ENCODE peak calls at places on chromosome 15, in seven cellular contexts. Q is tibial artery, O is suprapubic skin, A is psoas muscle, Z is fibroblast of pulmonary artery, S is dorsolateral prefrontal cortex, N is MM.1S. C is an unnamed sample.

GRCh38 chr15:51374131-51374530 is 32.7 kb downstream of the GLDN start:
- DNase-seq in Q (no peak), O (no peak), A (no peak), Z (no peak), S (no peak), N (peak), C (no peak)

GRCh38 chr15:86660012-86660411 is 580.3 kb downstream of the AGBL1 start:
- DNase-seq in Q (no peak), O (no peak), A (no peak), Z (no peak), S (no peak), N (no peak), C (no peak)

GRCh38 chr15:78420220-78420619 is 17.8 kb upstream of the IREB2 start:
- DNase-seq in Q (no peak), O (no peak), A (no peak), Z (no peak), S (no peak), N (no peak), C (no peak)

GRCh38 chr15:40091861-40092415 is 16.7 kb downstream of the BMF start:
- DNase-seq in Q (peak), O (no peak), A (no peak), Z (no peak), S (no peak), N (no peak), C (no peak)

GRCh38 chr15:62391565-62392262 is 226.6 kb upstream of the C2CD4B start:
- DNase-seq in Q (peak), O (peak), A (peak), Z (peak), S (peak), N (peak), C (no peak)

GRCh38 chr15:94086360-94086759 is 145.0 kb upstream of the MCTP2 start:
- DNase-seq in Q (no peak), O (no peak), A (no peak), Z (no peak), S (no peak), N (no peak), C (no peak)

GRCh38 chr15:90067181-90067952 is 34.9 kb downstream of the IDH2 start:
- DNase-seq in Q (no peak), O (no peak), A (no peak), Z (no peak), S (no peak), N (no peak), C (no peak)

GRCh38 chr15:81043568-81044301 is 43.0 kb downstream of the TLNRD1 start:
- DNase-seq in Q (no peak), O (no peak), A (no peak), Z (no peak), S (no peak), N (peak), C (no peak)

GRCh38 chr15:71116942-71117341 is 1.7 kb downstream of the THSD4 start:
- DNase-seq in Q (peak), O (no peak), A (no peak), Z (no peak), S (no peak), N (no peak), C (no peak)

GRCh38 chr15:63023351-63023945 is 19.1 kb upstream of the TPM1 start:
- DNase-seq in Q (no peak), O (no peak), A (no peak), Z (peak), S (no peak), N (no peak), C (no peak)

GRCh38 chr15:25783607-25784131 is 79.5 kb downstream of the ATP10A start:
- DNase-seq in Q (no peak), O (peak), A (no peak), Z (peak), S (no peak), N (no peak), C (no peak)

GRCh38 chr15:33720952-33721351 is 247.3 kb upstream of the CHRM5 start:
- DNase-seq in Q (no peak), O (no peak), A (no peak), Z (peak), S (no peak), N (no peak), C (peak)

GRCh38 chr15:66045542-66045941 is 176.3 kb downstream of the RAB11A start:
- DNase-seq in Q (no peak), O (no peak), A (no peak), Z (no peak), S (no peak), N (no peak), C (no peak)

GRCh38 chr15:93012793-93013192 is 76.2 kb downstream of the RGMA start:
- DNase-seq in Q (no peak), O (no peak), A (no peak), Z (no peak), S (no peak), N (no peak), C (no peak)

GRCh38 chr15:37837276-37837675 is 97.2 kb upstream of the TMCO5A start:
- DNase-seq in Q (no peak), O (no peak), A (no peak), Z (peak), S (no peak), N (no peak), C (peak)

GRCh38 chr15:81492303-81492702 is 118.3 kb upstream of the TMC3 start:
- DNase-seq in Q (no peak), O (no peak), A (no peak), Z (peak), S (peak), N (no peak), C (peak)

GRCh38 chr15:41066516-41066915 is 49.6 kb downstream of the INO80 start:
- DNase-seq in Q (no peak), O (no peak), A (no peak), Z (no peak), S (no peak), N (no peak), C (no peak)

GRCh38 chr15:77474310-77474986 is 53.8 kb downstream of the HMG20A start:
- DNase-seq in Q (no peak), O (no peak), A (no peak), Z (no peak), S (no peak), N (no peak), C (no peak)

GRCh38 chr15:100601158-100601557 is 826 bp downstream of the LINS1 start:
- DNase-seq in Q (no peak), O (no peak), A (no peak), Z (peak), S (no peak), N (peak), C (no peak)

GRCh38 chr15:34795267-34796081 is at the start of gene ACTC1:
- DNase-seq in Q (peak), O (no peak), A (peak), Z (peak), S (no peak), N (no peak), C (no peak)

GRCh38 chr15:85154061-85154460 is 172.4 kb downstream of the PDE8A start:
- DNase-seq in Q (no peak), O (no peak), A (no peak), Z (no peak), S (no peak), N (no peak), C (no peak)

GRCh38 chr15:50907866-50908208 is 646 bp upstream of the AP4E1 start:
- DNase-seq in Q (no peak), O (no peak), A (no peak), Z (peak), S (peak), N (peak), C (no peak)

GRCh38 chr15:51283026-51283425 is 55.4 kb downstream of the CYP19A1 start:
- DNase-seq in Q (no peak), O (no peak), A (no peak), Z (no peak), S (no peak), N (peak), C (no peak)

GRCh38 chr15:92643849-92644815 is 11.4 kb downstream of the FAM174B start:
- DNase-seq in Q (no peak), O (no peak), A (no peak), Z (no peak), S (no peak), N (no peak), C (no peak)

GRCh38 chr15:45611305-45611704 is 23.5 kb upstream of the SQOR start:
- DNase-seq in Q (no peak), O (no peak), A (no peak), Z (peak), S (no peak), N (peak), C (no peak)
- TF ChIP-seq CTCF in Q (no peak), O (no peak), A (peak), Z (peak), S (peak), N (peak), C (peak)

GRCh38 chr15:44319385-44319784 is 30.9 kb downstream of the GOLM2 start:
- DNase-seq in Q (no peak), O (no peak), A (no peak), Z (no peak), S (no peak), N (peak), C (no peak)
- H3K4me3 ChIP-seq in Q (no peak), O (no peak), A (no peak), Z (no peak), S (no peak), N (peak), C (no peak)

GRCh38 chr15:69955240-69955894 is 142.3 kb downstream of the TLE3 start:
- DNase-seq in Q (no peak), O (no peak), A (no peak), Z (no peak), S (no peak), N (no peak), C (no peak)

GRCh38 chr15:69953816-69954215 is 143.9 kb downstream of the TLE3 start:
- DNase-seq in Q (no peak), O (no peak), A (no peak), Z (no peak), S (no peak), N (no peak), C (no peak)

GRCh38 chr15:69954726-69955125 is 143.0 kb downstream of the TLE3 start:
- DNase-seq in Q (no peak), O (no peak), A (no peak), Z (no peak), S (no peak), N (no peak), C (no peak)

GRCh38 chr15:69952210-69952555 is 145.5 kb downstream of the TLE3 start:
- DNase-seq in Q (no peak), O (no peak), A (no peak), Z (no peak), S (no peak), N (no peak), C (no peak)

GRCh38 chr15:69951511-69952209 is 146.1 kb downstream of the TLE3 start:
- DNase-seq in Q (no peak), O (no peak), A (no peak), Z (peak), S (no peak), N (no peak), C (peak)
- TF ChIP-seq CTCF in Q (no peak), O (no peak), A (no peak), Z (peak), S (no peak), N (no peak), C (peak)

DNA sequence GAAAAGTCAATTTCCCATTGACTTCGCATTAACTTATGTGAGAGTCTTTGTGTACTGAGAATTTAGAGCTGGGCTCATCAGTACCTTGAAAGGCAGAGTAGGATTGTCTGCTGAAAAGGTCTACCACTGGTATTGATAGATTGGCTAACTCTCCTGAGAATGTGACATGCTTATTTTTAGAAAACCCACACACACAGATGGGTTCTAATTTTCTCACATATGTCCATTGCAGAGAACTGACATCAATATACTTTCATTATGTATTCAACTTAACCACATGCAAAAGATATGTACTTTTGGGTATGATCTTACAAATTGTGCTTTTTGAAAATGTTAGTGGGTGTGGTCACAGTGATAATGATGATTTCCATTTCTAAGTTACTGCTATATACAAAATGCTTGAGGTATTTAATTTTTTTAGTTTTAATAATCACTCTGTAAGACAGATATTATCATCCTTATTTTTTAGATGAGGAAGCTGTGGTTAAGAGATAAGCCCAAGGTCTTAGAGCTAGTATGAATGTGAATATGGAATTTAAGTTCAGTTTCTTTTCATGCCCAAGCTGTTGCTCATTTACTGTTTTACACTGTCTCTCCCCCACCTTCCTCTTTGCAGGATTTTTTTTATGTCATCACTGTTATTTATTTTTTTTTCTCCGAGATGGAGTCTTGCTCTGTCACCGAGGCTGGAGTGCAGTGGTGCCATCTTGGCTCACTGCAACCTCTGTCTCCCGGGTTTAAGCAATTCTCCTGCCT is 22.3 kb downstream of the MAP2K5 start:
- DNase-seq in Q (no peak), O (no peak), A (no peak), Z (peak), S (no peak), N (peak), C (no peak)
- H3K4me3 ChIP-seq in Q (no peak), O (no peak), A (no peak), Z (no peak), S (no peak), N (no peak), C (no peak)

C was measured in retinal pigment epithelial cell.